ENCODE peak calls at places on chromosome 11, in nine cellular contexts. One of them, this sample, is unnamed.

GRCh38 chr11:128890543-128891409 is at the start of gene KCNJ5:
- DNase-seq in adrenal gland: peak; percentile 65
- DNase-seq in stimulated activated naive CD4-positive, alpha-beta T cell: no peak
- DNase-seq in sciatic nerve: no peak
- DNase-seq in foreskin melanocyte: no peak
- DNase-seq in heart left ventricle: peak; percentile 56
- DNase-seq in NCI-H460: no peak
- DNase-seq in GM03348: peak; percentile 63
- DNase-seq in stimulated activated naive CD8-positive, alpha-beta T cell treated with anti-CD3 and anti-CD28 coated beads, Interleukin-15, Interleukin-2, amounts not matched to agents 100 U/mL and 50 U/mL, for 24 hours: no peak
- DNase-seq in this sample: no peak

GRCh38 chr11:91869751-91870150 is 354.9 kb upstream of the FAT3 start:
- DNase-seq in adrenal gland: no peak
- DNase-seq in stimulated activated naive CD4-positive, alpha-beta T cell: no peak
- DNase-seq in sciatic nerve: no peak
- DNase-seq in foreskin melanocyte: no peak
- DNase-seq in heart left ventricle: no peak
- DNase-seq in NCI-H460: no peak
- DNase-seq in GM03348: no peak
- DNase-seq in stimulated activated naive CD8-positive, alpha-beta T cell treated with anti-CD3 and anti-CD28 coated beads, Interleukin-15, Interleukin-2, amounts not matched to agents 100 U/mL and 50 U/mL, for 24 hours: no peak
- DNase-seq in this sample: no peak

GRCh38 chr11:117265745-117266144 is 25.4 kb upstream of the BACE1-AS start:
- DNase-seq in adrenal gland: no peak
- DNase-seq in stimulated activated naive CD4-positive, alpha-beta T cell: no peak
- DNase-seq in sciatic nerve: no peak
- DNase-seq in foreskin melanocyte: no peak
- DNase-seq in heart left ventricle: no peak
- DNase-seq in NCI-H460: no peak
- DNase-seq in GM03348: no peak
- DNase-seq in stimulated activated naive CD8-positive, alpha-beta T cell treated with anti-CD3 and anti-CD28 coated beads, Interleukin-15, Interleukin-2, amounts not matched to agents 100 U/mL and 50 U/mL, for 24 hours: no peak
- DNase-seq in this sample: no peak

GRCh38 chr11:64535811-64536210 is 55.2 kb upstream of the SLC22A12 start:
- DNase-seq in adrenal gland: no peak
- DNase-seq in stimulated activated naive CD4-positive, alpha-beta T cell: no peak
- DNase-seq in sciatic nerve: peak; percentile 28
- DNase-seq in foreskin melanocyte: no peak
- DNase-seq in heart left ventricle: no peak
- DNase-seq in NCI-H460: no peak
- DNase-seq in GM03348: no peak
- DNase-seq in stimulated activated naive CD8-positive, alpha-beta T cell treated with anti-CD3 and anti-CD28 coated beads, Interleukin-15, Interleukin-2, amounts not matched to agents 100 U/mL and 50 U/mL, for 24 hours: no peak
- DNase-seq in this sample: no peak

GRCh38 chr11:33674035-33674814 is 26.4 kb downstream of the C11orf91 start:
- DNase-seq in adrenal gland: no peak
- DNase-seq in stimulated activated naive CD4-positive, alpha-beta T cell: no peak
- DNase-seq in sciatic nerve: no peak
- DNase-seq in foreskin melanocyte: no peak
- DNase-seq in heart left ventricle: no peak
- DNase-seq in NCI-H460: no peak
- DNase-seq in GM03348: peak; percentile 88
- DNase-seq in stimulated activated naive CD8-positive, alpha-beta T cell treated with anti-CD3 and anti-CD28 coated beads, Interleukin-15, Interleukin-2, amounts not matched to agents 100 U/mL and 50 U/mL, for 24 hours: no peak
- DNase-seq in this sample: no peak

GRCh38 chr11:25890626-25891250 is 441.2 kb upstream of the ANO3 start:
- DNase-seq in adrenal gland: no peak
- DNase-seq in stimulated activated naive CD4-positive, alpha-beta T cell: no peak
- DNase-seq in sciatic nerve: no peak
- DNase-seq in foreskin melanocyte: no peak
- DNase-seq in heart left ventricle: no peak
- DNase-seq in NCI-H460: no peak
- DNase-seq in GM03348: no peak
- DNase-seq in stimulated activated naive CD8-positive, alpha-beta T cell treated with anti-CD3 and anti-CD28 coated beads, Interleukin-15, Interleukin-2, amounts not matched to agents 100 U/mL and 50 U/mL, for 24 hours: no peak
- DNase-seq in this sample: no peak

GRCh38 chr11:95904009-95904650 is 19.8 kb downstream of the MTMR2 start:
- DNase-seq in adrenal gland: no peak
- DNase-seq in stimulated activated naive CD4-positive, alpha-beta T cell: no peak
- DNase-seq in sciatic nerve: no peak
- DNase-seq in foreskin melanocyte: no peak
- DNase-seq in heart left ventricle: no peak
- DNase-seq in NCI-H460: no peak
- DNase-seq in GM03348: no peak
- DNase-seq in stimulated activated naive CD8-positive, alpha-beta T cell treated with anti-CD3 and anti-CD28 coated beads, Interleukin-15, Interleukin-2, amounts not matched to agents 100 U/mL and 50 U/mL, for 24 hours: no peak
- DNase-seq in this sample: no peak

GRCh38 chr11:124307093-124307492 is 6.7 kb downstream of the OR8D1 start:
- DNase-seq in adrenal gland: no peak
- DNase-seq in stimulated activated naive CD4-positive, alpha-beta T cell: no peak
- DNase-seq in sciatic nerve: no peak
- DNase-seq in foreskin melanocyte: no peak
- DNase-seq in heart left ventricle: no peak
- DNase-seq in NCI-H460: no peak
- DNase-seq in GM03348: no peak
- DNase-seq in stimulated activated naive CD8-positive, alpha-beta T cell treated with anti-CD3 and anti-CD28 coated beads, Interleukin-15, Interleukin-2, amounts not matched to agents 100 U/mL and 50 U/mL, for 24 hours: no peak
- DNase-seq in this sample: no peak

GRCh38 chr11:108871152-108871551 is 206.3 kb downstream of the DDX10 start:
- DNase-seq in adrenal gland: no peak
- DNase-seq in stimulated activated naive CD4-positive, alpha-beta T cell: no peak
- DNase-seq in sciatic nerve: no peak
- DNase-seq in foreskin melanocyte: no peak
- DNase-seq in heart left ventricle: peak; percentile 42
- DNase-seq in NCI-H460: peak; percentile 23
- DNase-seq in GM03348: peak; percentile 31
- DNase-seq in stimulated activated naive CD8-positive, alpha-beta T cell treated with anti-CD3 and anti-CD28 coated beads, Interleukin-15, Interleukin-2, amounts not matched to agents 100 U/mL and 50 U/mL, for 24 hours: peak; percentile 17
- DNase-seq in this sample: no peak

GRCh38 chr11:34114471-34114870 is 9.0 kb downstream of the NAT10 start:
- DNase-seq in adrenal gland: no peak
- DNase-seq in stimulated activated naive CD4-positive, alpha-beta T cell: no peak
- DNase-seq in sciatic nerve: no peak
- DNase-seq in foreskin melanocyte: no peak
- DNase-seq in heart left ventricle: no peak
- DNase-seq in NCI-H460: no peak
- DNase-seq in GM03348: no peak
- DNase-seq in stimulated activated naive CD8-positive, alpha-beta T cell treated with anti-CD3 and anti-CD28 coated beads, Interleukin-15, Interleukin-2, amounts not matched to agents 100 U/mL and 50 U/mL, for 24 hours: no peak
- DNase-seq in this sample: no peak

GRCh38 chr11:2393941-2394817 is 6.4 kb upstream of the TSSC4 start:
- DNase-seq in adrenal gland: no peak
- DNase-seq in stimulated activated naive CD4-positive, alpha-beta T cell: no peak
- DNase-seq in sciatic nerve: no peak
- DNase-seq in foreskin melanocyte: no peak
- DNase-seq in heart left ventricle: no peak
- DNase-seq in NCI-H460: no peak
- DNase-seq in GM03348: no peak
- DNase-seq in stimulated activated naive CD8-positive, alpha-beta T cell treated with anti-CD3 and anti-CD28 coated beads, Interleukin-15, Interleukin-2, amounts not matched to agents 100 U/mL and 50 U/mL, for 24 hours: no peak
- DNase-seq in this sample: no peak

GRCh38 chr11:3037041-3037944 is 19.9 kb downstream of the CARS1 start:
- DNase-seq in adrenal gland: peak; percentile 76
- DNase-seq in stimulated activated naive CD4-positive, alpha-beta T cell: peak; percentile 15
- DNase-seq in sciatic nerve: peak; percentile 92
- DNase-seq in foreskin melanocyte: peak; percentile 44
- DNase-seq in heart left ventricle: peak; percentile 90
- DNase-seq in NCI-H460: peak; percentile 64
- DNase-seq in GM03348: peak; percentile 78
- DNase-seq in stimulated activated naive CD8-positive, alpha-beta T cell treated with anti-CD3 and anti-CD28 coated beads, Interleukin-15, Interleukin-2, amounts not matched to agents 100 U/mL and 50 U/mL, for 24 hours: peak; percentile 62
- DNase-seq in this sample: peak; percentile 14

GRCh38 chr11:44911031-44911814 is 39.5 kb downstream of the TP53I11 start:
- DNase-seq in adrenal gland: peak; percentile 91
- DNase-seq in stimulated activated naive CD4-positive, alpha-beta T cell: peak; percentile 54
- DNase-seq in sciatic nerve: peak; percentile 95
- DNase-seq in foreskin melanocyte: peak; percentile 66
- DNase-seq in heart left ventricle: peak; percentile 91
- DNase-seq in NCI-H460: peak; percentile 60
- DNase-seq in GM03348: peak; percentile 89
- DNase-seq in stimulated activated naive CD8-positive, alpha-beta T cell treated with anti-CD3 and anti-CD28 coated beads, Interleukin-15, Interleukin-2, amounts not matched to agents 100 U/mL and 50 U/mL, for 24 hours: peak; percentile 90
- DNase-seq in this sample: peak; percentile 68

GRCh38 chr11:4059424-4059823 is 35.2 kb upstream of the RRM1 start:
- DNase-seq in adrenal gland: no peak
- DNase-seq in stimulated activated naive CD4-positive, alpha-beta T cell: no peak
- DNase-seq in sciatic nerve: no peak
- DNase-seq in foreskin melanocyte: no peak
- DNase-seq in heart left ventricle: no peak
- DNase-seq in NCI-H460: no peak
- DNase-seq in GM03348: no peak
- DNase-seq in stimulated activated naive CD8-positive, alpha-beta T cell treated with anti-CD3 and anti-CD28 coated beads, Interleukin-15, Interleukin-2, amounts not matched to agents 100 U/mL and 50 U/mL, for 24 hours: no peak
- DNase-seq in this sample: no peak

GRCh38 chr11:64745219-64745522 is 1.2 kb upstream of the RASGRP2 start:
- DNase-seq in adrenal gland: no peak
- DNase-seq in stimulated activated naive CD4-positive, alpha-beta T cell: peak; percentile 84
- DNase-seq in sciatic nerve: peak; percentile 84
- DNase-seq in foreskin melanocyte: no peak
- DNase-seq in heart left ventricle: peak; percentile 90
- DNase-seq in NCI-H460: no peak
- DNase-seq in GM03348: no peak
- DNase-seq in stimulated activated naive CD8-positive, alpha-beta T cell treated with anti-CD3 and anti-CD28 coated beads, Interleukin-15, Interleukin-2, amounts not matched to agents 100 U/mL and 50 U/mL, for 24 hours: peak; percentile 73
- DNase-seq in this sample: peak; percentile 57

GRCh38 chr11:11963842-11964773 is 44.3 kb downstream of the DKK3 start:
- DNase-seq in adrenal gland: no peak
- DNase-seq in stimulated activated naive CD4-positive, alpha-beta T cell: no peak
- DNase-seq in sciatic nerve: no peak
- DNase-seq in foreskin melanocyte: no peak
- DNase-seq in heart left ventricle: no peak
- DNase-seq in NCI-H460: no peak
- DNase-seq in GM03348: no peak
- DNase-seq in stimulated activated naive CD8-positive, alpha-beta T cell treated with anti-CD3 and anti-CD28 coated beads, Interleukin-15, Interleukin-2, amounts not matched to agents 100 U/mL and 50 U/mL, for 24 hours: no peak
- DNase-seq in this sample: no peak

GRCh38 chr11:35549787-35550186 is 24.4 kb upstream of the PAMR1 start:
- DNase-seq in adrenal gland: no peak
- DNase-seq in stimulated activated naive CD4-positive, alpha-beta T cell: no peak
- DNase-seq in sciatic nerve: no peak
- DNase-seq in foreskin melanocyte: no peak
- DNase-seq in heart left ventricle: no peak
- DNase-seq in NCI-H460: no peak
- DNase-seq in GM03348: peak; percentile 79
- DNase-seq in stimulated activated naive CD8-positive, alpha-beta T cell treated with anti-CD3 and anti-CD28 coated beads, Interleukin-15, Interleukin-2, amounts not matched to agents 100 U/mL and 50 U/mL, for 24 hours: no peak
- DNase-seq in this sample: no peak

GRCh38 chr11:31805037-31805628 is 6.0 kb downstream of the PAX6 start:
- DNase-seq in adrenal gland: no peak
- DNase-seq in stimulated activated naive CD4-positive, alpha-beta T cell: no peak
- DNase-seq in sciatic nerve: no peak
- DNase-seq in foreskin melanocyte: no peak
- DNase-seq in heart left ventricle: no peak
- DNase-seq in NCI-H460: no peak
- DNase-seq in GM03348: no peak
- DNase-seq in stimulated activated naive CD8-positive, alpha-beta T cell treated with anti-CD3 and anti-CD28 coated beads, Interleukin-15, Interleukin-2, amounts not matched to agents 100 U/mL and 50 U/mL, for 24 hours: no peak
- DNase-seq in this sample: no peak

GRCh38 chr11:120564573-120565301 is 53.2 kb downstream of the GRIK4 start:
- DNase-seq in adrenal gland: peak; percentile 67
- DNase-seq in stimulated activated naive CD4-positive, alpha-beta T cell: no peak
- DNase-seq in sciatic nerve: peak; percentile 69
- DNase-seq in foreskin melanocyte: peak; percentile 21
- DNase-seq in heart left ventricle: peak; percentile 69
- DNase-seq in NCI-H460: no peak
- DNase-seq in GM03348: peak; percentile 74
- DNase-seq in stimulated activated naive CD8-positive, alpha-beta T cell treated with anti-CD3 and anti-CD28 coated beads, Interleukin-15, Interleukin-2, amounts not matched to agents 100 U/mL and 50 U/mL, for 24 hours: peak; percentile 73
- DNase-seq in this sample: no peak

GRCh38 chr11:102800774-102801173 is 2.8 kb upstream of the MMP1 start:
- DNase-seq in adrenal gland: no peak
- DNase-seq in stimulated activated naive CD4-positive, alpha-beta T cell: no peak
- DNase-seq in sciatic nerve: no peak
- DNase-seq in foreskin melanocyte: no peak
- DNase-seq in heart left ventricle: no peak
- DNase-seq in NCI-H460: no peak
- DNase-seq in GM03348: peak; percentile 34
- DNase-seq in stimulated activated naive CD8-positive, alpha-beta T cell treated with anti-CD3 and anti-CD28 coated beads, Interleukin-15, Interleukin-2, amounts not matched to agents 100 U/mL and 50 U/mL, for 24 hours: no peak
- DNase-seq in this sample: no peak

GRCh38 chr11:206516-207212 is 535 bp downstream of the BET1L start:
- DNase-seq in adrenal gland: no peak
- DNase-seq in stimulated activated naive CD4-positive, alpha-beta T cell: no peak
- DNase-seq in sciatic nerve: no peak
- DNase-seq in foreskin melanocyte: no peak
- DNase-seq in heart left ventricle: no peak
- DNase-seq in NCI-H460: no peak
- DNase-seq in GM03348: peak; percentile 55
- DNase-seq in stimulated activated naive CD8-positive, alpha-beta T cell treated with anti-CD3 and anti-CD28 coated beads, Interleukin-15, Interleukin-2, amounts not matched to agents 100 U/mL and 50 U/mL, for 24 hours: no peak
- DNase-seq in this sample: no peak

GRCh38 chr11:47347134-47347533 is 5.4 kb downstream of the MYBPC3 start:
- DNase-seq in adrenal gland: no peak
- DNase-seq in stimulated activated naive CD4-positive, alpha-beta T cell: no peak
- DNase-seq in sciatic nerve: no peak
- DNase-seq in foreskin melanocyte: no peak
- DNase-seq in heart left ventricle: no peak
- DNase-seq in NCI-H460: no peak
- DNase-seq in GM03348: no peak
- DNase-seq in stimulated activated naive CD8-positive, alpha-beta T cell treated with anti-CD3 and anti-CD28 coated beads, Interleukin-15, Interleukin-2, amounts not matched to agents 100 U/mL and 50 U/mL, for 24 hours: no peak
- DNase-seq in this sample: no peak

GRCh38 chr11:85682330-85683305 is 3.4 kb downstream of the CCDC89 start:
- DNase-seq in adrenal gland: peak; percentile 58
- DNase-seq in stimulated activated naive CD4-positive, alpha-beta T cell: peak; percentile 14
- DNase-seq in sciatic nerve: peak; percentile 84
- DNase-seq in foreskin melanocyte: peak; percentile 22
- DNase-seq in heart left ventricle: peak; percentile 85
- DNase-seq in NCI-H460: no peak
- DNase-seq in GM03348: no peak
- DNase-seq in stimulated activated naive CD8-positive, alpha-beta T cell treated with anti-CD3 and anti-CD28 coated beads, Interleukin-15, Interleukin-2, amounts not matched to agents 100 U/mL and 50 U/mL, for 24 hours: peak; percentile 79
- DNase-seq in this sample: peak; percentile 52

GRCh38 chr11:113384551-113384950 is 3.0 kb upstream of the ANKK1 start:
- DNase-seq in adrenal gland: no peak
- DNase-seq in stimulated activated naive CD4-positive, alpha-beta T cell: no peak
- DNase-seq in sciatic nerve: no peak
- DNase-seq in foreskin melanocyte: no peak
- DNase-seq in heart left ventricle: no peak
- DNase-seq in NCI-H460: no peak
- DNase-seq in GM03348: peak; percentile 80
- DNase-seq in stimulated activated naive CD8-positive, alpha-beta T cell treated with anti-CD3 and anti-CD28 coated beads, Interleukin-15, Interleukin-2, amounts not matched to agents 100 U/mL and 50 U/mL, for 24 hours: no peak
- DNase-seq in this sample: no peak

GRCh38 chr11:44942029-44942710 is 8.5 kb downstream of the TP53I11 start:
- DNase-seq in adrenal gland: no peak
- DNase-seq in stimulated activated naive CD4-positive, alpha-beta T cell: no peak
- DNase-seq in sciatic nerve: no peak
- DNase-seq in foreskin melanocyte: no peak
- DNase-seq in heart left ventricle: no peak
- DNase-seq in NCI-H460: no peak
- DNase-seq in GM03348: no peak
- DNase-seq in stimulated activated naive CD8-positive, alpha-beta T cell treated with anti-CD3 and anti-CD28 coated beads, Interleukin-15, Interleukin-2, amounts not matched to agents 100 U/mL and 50 U/mL, for 24 hours: no peak
- DNase-seq in this sample: no peak

GRCh38 chr11:117643606-117644300 is 153.3 kb downstream of the DSCAML1 start:
- DNase-seq in adrenal gland: no peak
- DNase-seq in stimulated activated naive CD4-positive, alpha-beta T cell: no peak
- DNase-seq in sciatic nerve: no peak
- DNase-seq in foreskin melanocyte: no peak
- DNase-seq in heart left ventricle: no peak
- DNase-seq in NCI-H460: no peak
- DNase-seq in GM03348: no peak
- DNase-seq in stimulated activated naive CD8-positive, alpha-beta T cell treated with anti-CD3 and anti-CD28 coated beads, Interleukin-15, Interleukin-2, amounts not matched to agents 100 U/mL and 50 U/mL, for 24 hours: no peak
- DNase-seq in this sample: no peak

GRCh38 chr11:11996321-11997174 is 11.9 kb downstream of the DKK3 start:
- DNase-seq in adrenal gland: no peak
- DNase-seq in stimulated activated naive CD4-positive, alpha-beta T cell: no peak
- DNase-seq in sciatic nerve: no peak
- DNase-seq in foreskin melanocyte: no peak
- DNase-seq in heart left ventricle: no peak
- DNase-seq in NCI-H460: no peak
- DNase-seq in GM03348: no peak
- DNase-seq in stimulated activated naive CD8-positive, alpha-beta T cell treated with anti-CD3 and anti-CD28 coated beads, Interleukin-15, Interleukin-2, amounts not matched to agents 100 U/mL and 50 U/mL, for 24 hours: no peak
- DNase-seq in this sample: no peak

GRCh38 chr11:94737171-94737611 is 31.0 kb upstream of the AMOTL1 start:
- DNase-seq in adrenal gland: no peak
- DNase-seq in stimulated activated naive CD4-positive, alpha-beta T cell: no peak
- DNase-seq in sciatic nerve: no peak
- DNase-seq in foreskin melanocyte: no peak
- DNase-seq in heart left ventricle: no peak
- DNase-seq in NCI-H460: no peak
- DNase-seq in GM03348: no peak
- DNase-seq in stimulated activated naive CD8-positive, alpha-beta T cell treated with anti-CD3 and anti-CD28 coated beads, Interleukin-15, Interleukin-2, amounts not matched to agents 100 U/mL and 50 U/mL, for 24 hours: no peak
- DNase-seq in this sample: no peak

GRCh38 chr11:19714093-19714386 is 1.4 kb downstream of the NAV2 start:
- DNase-seq in adrenal gland: no peak
- DNase-seq in stimulated activated naive CD4-positive, alpha-beta T cell: no peak
- DNase-seq in sciatic nerve: no peak
- DNase-seq in foreskin melanocyte: no peak
- DNase-seq in heart left ventricle: no peak
- DNase-seq in NCI-H460: no peak
- DNase-seq in GM03348: peak; percentile 43
- DNase-seq in stimulated activated naive CD8-positive, alpha-beta T cell treated with anti-CD3 and anti-CD28 coated beads, Interleukin-15, Interleukin-2, amounts not matched to agents 100 U/mL and 50 U/mL, for 24 hours: peak; percentile 5
- DNase-seq in this sample: no peak

GRCh38 chr11:98601181-98601773 is 419.5 kb upstream of the CNTN5 start:
- DNase-seq in adrenal gland: no peak
- DNase-seq in stimulated activated naive CD4-positive, alpha-beta T cell: no peak
- DNase-seq in sciatic nerve: no peak
- DNase-seq in foreskin melanocyte: no peak
- DNase-seq in heart left ventricle: no peak
- DNase-seq in NCI-H460: no peak
- DNase-seq in GM03348: no peak
- DNase-seq in stimulated activated naive CD8-positive, alpha-beta T cell treated with anti-CD3 and anti-CD28 coated beads, Interleukin-15, Interleukin-2, amounts not matched to agents 100 U/mL and 50 U/mL, for 24 hours: no peak
- DNase-seq in this sample: no peak

GRCh38 chr11:65434667-65435179 is 12.1 kb downstream of the NEAT1 start:
- DNase-seq in adrenal gland: no peak
- DNase-seq in stimulated activated naive CD4-positive, alpha-beta T cell: no peak
- DNase-seq in sciatic nerve: no peak
- DNase-seq in foreskin melanocyte: no peak
- DNase-seq in heart left ventricle: no peak
- DNase-seq in NCI-H460: no peak
- DNase-seq in GM03348: no peak
- DNase-seq in stimulated activated naive CD8-positive, alpha-beta T cell treated with anti-CD3 and anti-CD28 coated beads, Interleukin-15, Interleukin-2, amounts not matched to agents 100 U/mL and 50 U/mL, for 24 hours: no peak
- DNase-seq in this sample: no peak